ENCODE peak calls at places on chromosome 7, in eight cellular contexts. G, N, P, F, X, J, H and M are unnamed samples.

GRCh38 chr7:20307901-20308300 is 22.8 kb upstream of the ITGB8 start:
- DNase-seq in X (no peak), J (no peak), N (no peak), P (no peak), H (no peak), F (no peak), G (no peak), M (no peak)

GRCh38 chr7:158991824-158992621 is 135.7 kb downstream of the DYNC2I1 start:
- DNase-seq in F (no peak), H (no peak), P (peak; percentile 9), J (no peak), G (no peak), X (no peak), N (no peak), M (no peak)

GRCh38 chr7:51031216-51031615 is 248.5 kb upstream of the GRB10 start:
- DNase-seq in F (no peak), H (no peak), X (no peak), P (no peak), N (no peak), G (no peak), J (no peak), M (no peak)

GRCh38 chr7:39228946-39229345 is 251.2 kb downstream of the POU6F2 start:
- DNase-seq in N (no peak), H (peak; percentile 3), F (peak; percentile 2), G (no peak), P (peak; percentile 34), X (no peak), J (no peak), M (no peak)

GRCh38 chr7:22702516-22702915 is 24.5 kb upstream of the IL6 start:
- DNase-seq in P (no peak), G (no peak), J (no peak), X (no peak), F (no peak), N (no peak), H (no peak), M (no peak)

GRCh38 chr7:142961973-142962913 is at the start of gene KEL:
- DNase-seq in H (no peak), G (no peak), J (no peak), F (no peak), P (no peak), X (no peak), N (no peak), M (no peak)

GRCh38 chr7:132842478-132842877 is 239.4 kb downstream of the CHCHD3 start:
- DNase-seq in J (no peak), N (no peak), P (no peak), F (no peak), H (no peak), G (no peak), X (no peak), M (no peak)

GRCh38 chr7:43460733-43461348 is 122.1 kb upstream of the STK17A start:
- DNase-seq in P (no peak), H (no peak), J (no peak), F (no peak), X (no peak), N (no peak), G (no peak), M (no peak)

GRCh38 chr7:21338728-21339164 is 89.1 kb upstream of the SP4 start:
- DNase-seq in J (peak; percentile 74), P (no peak), N (no peak), X (no peak), F (no peak), G (peak; percentile 42), H (peak; percentile 21), M (no peak)

GRCh38 chr7:81367335-81367801 is 402.5 kb downstream of the HGF start:
- DNase-seq in P (no peak), F (peak; percentile 43), H (peak; percentile 47), X (no peak), N (no peak), J (no peak), G (no peak), M (no peak)

GRCh38 chr7:156432018-156432417 is 208.6 kb upstream of the RNF32 start:
- DNase-seq in F (no peak), P (no peak), N (no peak), X (no peak), G (no peak), J (no peak), H (no peak), M (no peak)

GRCh38 chr7:55476071-55476803 is 96.1 kb downstream of the VOPP1 start:
- DNase-seq in N (no peak), G (no peak), X (no peak), P (no peak), F (no peak), H (no peak), J (no peak), M (no peak)

GRCh38 chr7:16212032-16212431 is 209.3 kb downstream of the CRPPA start:
- DNase-seq in P (no peak), X (no peak), H (no peak), J (no peak), N (no peak), G (no peak), F (no peak), M (no peak)

GRCh38 chr7:112990619-112991018 is 96.0 kb downstream of the GPR85 start:
- DNase-seq in N (no peak), X (no peak), H (peak; percentile 76), P (no peak), G (no peak), J (no peak), F (no peak), M (no peak)

GRCh38 chr7:39465055-39465929 is 100.9 kb upstream of the YAE1 start:
- DNase-seq in X (no peak), G (peak; percentile 7), H (peak; percentile 36), F (peak; percentile 47), J (peak; percentile 10), N (peak; percentile 50), P (peak; percentile 37), M (peak; percentile 1)

GRCh38 chr7:46230298-46231295 is 309.5 kb upstream of the IGFBP3 start:
- DNase-seq in F (no peak), N (no peak), J (no peak), P (no peak), G (no peak), H (no peak), X (no peak), M (no peak)

GRCh38 chr7:21911341-21911875 is 34.3 kb downstream of the CDCA7L start:
- DNase-seq in G (no peak), F (peak; percentile 93), P (no peak), J (no peak), H (no peak), N (no peak), X (no peak), M (no peak)

GRCh38 chr7:7719235-7719634 is 828 bp upstream of the RPA3 start:
- DNase-seq in N (peak; percentile 18), P (peak; percentile 69), F (peak; percentile 82), G (peak; percentile 14), H (peak; percentile 86), J (peak; percentile 32), X (no peak), M (no peak)

GRCh38 chr7:92404170-92404614 is 43.1 kb upstream of the GATAD1 start:
- DNase-seq in X (no peak), H (no peak), P (no peak), J (peak; percentile 26), N (no peak), G (peak; percentile 25), F (no peak), M (no peak)

GRCh38 chr7:50314778-50315177 is 10.3 kb downstream of the IKZF1 start:
- DNase-seq in G (no peak), H (no peak), F (no peak), X (no peak), J (no peak), N (no peak), P (no peak), M (no peak)

GRCh38 chr7:158228131-158228530 is 359.5 kb downstream of the PTPRN2 start:
- DNase-seq in H (no peak), G (no peak), N (no peak), J (no peak), X (no peak), P (no peak), F (no peak), M (no peak)

GRCh38 chr7:27585781-27586447 is 76.8 kb downstream of the HIBADH start:
- DNase-seq in P (no peak), F (no peak), J (no peak), X (no peak), G (no peak), H (no peak), N (no peak), M (no peak)

GRCh38 chr7:24728503-24729364 is 28.5 kb downstream of the GSDME start:
- DNase-seq in F (no peak), H (no peak), X (no peak), G (peak; percentile 5), N (no peak), P (no peak), J (peak; percentile 38), M (peak; percentile 39)

GRCh38 chr7:108178393-108178792 is 48.2 kb upstream of the LAMB4 start:
- DNase-seq in G (no peak), P (peak; percentile 72), J (no peak), X (no peak), F (no peak), N (peak; percentile 9), H (no peak), M (no peak)

GRCh38 chr7:149850007-149850594 is 11.9 kb downstream of the ZNF862 start:
- DNase-seq in X (no peak), N (no peak), F (no peak), P (no peak), J (no peak), G (no peak), H (no peak), M (no peak)